ENCODE peak calls at places on chromosomes 1 and 21, in nine cellular contexts. One of them, this sample, is unnamed. For H3K4me1, the result is how much of the 10 kb centered on the place peaks cover.

GRCh38 chr1:52142220-52143153 is 598 bp downstream of the ZFYVE9 start:
- DNase-seq in uterus: peak
- DNase-seq in esophagus squamous epithelium: no peak
- DNase-seq in neural progenitor cell: peak
- DNase-seq in K562: peak
- DNase-seq in A549: peak
- DNase-seq in psoas muscle: peak
- DNase-seq in heart left ventricle: peak
- DNase-seq in left ventricle myocardium inferior: peak
- DNase-seq in this sample: peak

GRCh38 chr21:26148834-26149354 is 21.7 kb downstream of the APP start:
- DNase-seq in left ventricle myocardium inferior: no peak
- DNase-seq in uterus: no peak
- DNase-seq in A549: no peak
- DNase-seq in psoas muscle: no peak
- DNase-seq in esophagus squamous epithelium: no peak
- DNase-seq in K562: no peak
- DNase-seq in heart left ventricle: no peak
- DNase-seq in neural progenitor cell: peak
- DNase-seq in this sample: no peak

GRCh38 chr1:39105061-39105840 is 79.1 kb downstream of the NDUFS5 start:
- DNase-seq in K562: peak
- DNase-seq in left ventricle myocardium inferior: peak
- DNase-seq in heart left ventricle: peak
- DNase-seq in uterus: peak
- DNase-seq in neural progenitor cell: peak
- DNase-seq in psoas muscle: peak
- DNase-seq in esophagus squamous epithelium: no peak
- DNase-seq in A549: peak
- DNase-seq in this sample: peak

GRCh38 chr1:201538618-201539551 is at the start of gene NAV1:
- DNase-seq in neural progenitor cell: peak
- DNase-seq in K562: peak
- DNase-seq in heart left ventricle: peak
- DNase-seq in esophagus squamous epithelium: no peak
- DNase-seq in uterus: peak
- DNase-seq in psoas muscle: peak
- DNase-seq in left ventricle myocardium inferior: peak
- DNase-seq in A549: peak
- DNase-seq in this sample: peak

GRCh38 chr1:155193275-155193990 is 14.3 kb downstream of the THBS3 start:
- DNase-seq in K562: peak
- DNase-seq in uterus: peak
- DNase-seq in left ventricle myocardium inferior: peak
- DNase-seq in psoas muscle: peak
- DNase-seq in neural progenitor cell: peak
- DNase-seq in heart left ventricle: peak
- DNase-seq in esophagus squamous epithelium: no peak
- DNase-seq in A549: peak
- DNase-seq in this sample: peak

GRCh38 chr1:76256289-76257223 is 182.0 kb downstream of the ST6GALNAC3 start:
- DNase-seq in K562: no peak
- DNase-seq in left ventricle myocardium inferior: no peak
- DNase-seq in psoas muscle: no peak
- DNase-seq in A549: no peak
- DNase-seq in esophagus squamous epithelium: no peak
- DNase-seq in heart left ventricle: no peak
- DNase-seq in uterus: no peak
- DNase-seq in neural progenitor cell: no peak
- DNase-seq in this sample: no peak

GRCh38 chr1:55827350-55827749 is 612.2 kb upstream of the USP24 start:
- DNase-seq in left ventricle myocardium inferior: no peak
- DNase-seq in uterus: peak
- DNase-seq in A549: peak
- DNase-seq in heart left ventricle: peak
- DNase-seq in esophagus squamous epithelium: no peak
- DNase-seq in neural progenitor cell: no peak
- DNase-seq in K562: no peak
- DNase-seq in psoas muscle: peak
- DNase-seq in this sample: no peak

GRCh38 chr1:164757627-164758026 is 198.6 kb downstream of the PBX1 start:
- DNase-seq in esophagus squamous epithelium: no peak
- DNase-seq in heart left ventricle: no peak
- DNase-seq in uterus: no peak
- DNase-seq in A549: no peak
- DNase-seq in psoas muscle: no peak
- DNase-seq in neural progenitor cell: no peak
- DNase-seq in K562: no peak
- DNase-seq in left ventricle myocardium inferior: no peak
- DNase-seq in this sample: no peak

GRCh38 chr1:70441392-70442035 is 30.4 kb downstream of the CTH start:
- DNase-seq in esophagus squamous epithelium: no peak
- DNase-seq in K562: no peak
- DNase-seq in left ventricle myocardium inferior: no peak
- DNase-seq in A549: no peak
- DNase-seq in psoas muscle: no peak
- DNase-seq in uterus: no peak
- DNase-seq in heart left ventricle: no peak
- DNase-seq in neural progenitor cell: no peak
- DNase-seq in this sample: no peak

GRCh38 chr21:31398574-31398973 is 54.5 kb upstream of the TIAM1 start:
- DNase-seq in left ventricle myocardium inferior: no peak
- DNase-seq in A549: no peak
- DNase-seq in neural progenitor cell: no peak
- DNase-seq in uterus: no peak
- DNase-seq in K562: no peak
- DNase-seq in psoas muscle: no peak
- DNase-seq in heart left ventricle: no peak
- DNase-seq in esophagus squamous epithelium: no peak
- DNase-seq in this sample: no peak

GRCh38 chr1:231856894-231857293 is 230.3 kb downstream of the DISC1 start:
- DNase-seq in esophagus squamous epithelium: no peak
- DNase-seq in neural progenitor cell: no peak
- DNase-seq in A549: no peak
- DNase-seq in K562: no peak
- DNase-seq in psoas muscle: no peak
- DNase-seq in heart left ventricle: no peak
- DNase-seq in left ventricle myocardium inferior: no peak
- DNase-seq in uterus: no peak
- DNase-seq in this sample: no peak
- H3K4me1 ChIP-seq in esophagus squamous epithelium: under half
- H3K4me1 ChIP-seq in neural progenitor cell: under half
- H3K4me1 ChIP-seq in A549: under half
- H3K4me1 ChIP-seq in K562: under half
- H3K4me1 ChIP-seq in psoas muscle: under half
- H3K4me1 ChIP-seq in heart left ventricle: under half
- H3K4me1 ChIP-seq in left ventricle myocardium inferior: under half
- H3K4me1 ChIP-seq in uterus: under half
- H3K4me1 ChIP-seq in this sample: under half

GRCh38 chr1:9807541-9807940 is 16.2 kb downstream of the CLSTN1 start:
- DNase-seq in uterus: no peak
- DNase-seq in K562: no peak
- DNase-seq in psoas muscle: no peak
- DNase-seq in heart left ventricle: no peak
- DNase-seq in left ventricle myocardium inferior: no peak
- DNase-seq in esophagus squamous epithelium: no peak
- DNase-seq in A549: no peak
- DNase-seq in neural progenitor cell: no peak
- DNase-seq in this sample: no peak

GRCh38 chr1:9805006-9805526 is 18.7 kb downstream of the CLSTN1 start:
- DNase-seq in K562: no peak
- DNase-seq in left ventricle myocardium inferior: no peak
- DNase-seq in A549: no peak
- DNase-seq in neural progenitor cell: no peak
- DNase-seq in esophagus squamous epithelium: no peak
- DNase-seq in psoas muscle: no peak
- DNase-seq in heart left ventricle: no peak
- DNase-seq in uterus: no peak
- DNase-seq in this sample: no peak

GRCh38 chr1:9811239-9811966 is 12.4 kb downstream of the CLSTN1 start:
- DNase-seq in uterus: no peak
- DNase-seq in esophagus squamous epithelium: no peak
- DNase-seq in A549: no peak
- DNase-seq in psoas muscle: no peak
- DNase-seq in neural progenitor cell: no peak
- DNase-seq in K562: no peak
- DNase-seq in left ventricle myocardium inferior: no peak
- DNase-seq in heart left ventricle: no peak
- DNase-seq in this sample: no peak

GRCh38 chr1:9808459-9808858 is 15.3 kb downstream of the CLSTN1 start:
- DNase-seq in heart left ventricle: no peak
- DNase-seq in esophagus squamous epithelium: no peak
- DNase-seq in A549: no peak
- DNase-seq in K562: no peak
- DNase-seq in left ventricle myocardium inferior: no peak
- DNase-seq in uterus: no peak
- DNase-seq in psoas muscle: no peak
- DNase-seq in neural progenitor cell: no peak
- DNase-seq in this sample: no peak

DNA sequence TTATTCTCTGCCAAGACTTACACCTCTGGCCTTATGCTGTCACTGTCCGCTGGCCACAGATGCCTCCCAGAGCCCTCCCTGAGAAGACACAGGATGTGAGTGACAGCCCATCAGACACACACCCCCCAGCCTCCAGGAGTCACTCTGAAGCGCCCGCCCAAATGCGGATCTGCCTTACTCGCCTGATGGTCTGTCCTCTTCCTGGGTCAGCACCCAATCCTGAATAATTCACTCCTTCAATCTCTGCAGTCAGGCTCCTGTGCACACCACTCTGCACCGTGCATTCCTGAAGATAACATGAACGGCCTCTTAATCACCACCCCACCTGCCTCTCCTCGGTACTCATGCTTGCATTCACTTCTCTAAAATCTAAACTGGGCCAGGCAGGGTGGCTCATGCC is 14.6 kb downstream of the CLSTN1 start:
- DNase-seq in K562: no peak
- DNase-seq in esophagus squamous epithelium: no peak
- DNase-seq in neural progenitor cell: no peak
- DNase-seq in psoas muscle: no peak
- DNase-seq in heart left ventricle: no peak
- DNase-seq in left ventricle myocardium inferior: no peak
- DNase-seq in uterus: no peak
- DNase-seq in A549: no peak
- DNase-seq in this sample: no peak
- TF ChIP-seq CTCF in K562: no peak
- TF ChIP-seq CTCF in esophagus squamous epithelium: no peak
- TF ChIP-seq CTCF in neural progenitor cell: no peak
- TF ChIP-seq CTCF in psoas muscle: no peak
- TF ChIP-seq CTCF in heart left ventricle: no peak
- TF ChIP-seq CTCF in left ventricle myocardium inferior: no peak
- TF ChIP-seq CTCF in uterus: no peak
- TF ChIP-seq CTCF in A549: no peak
- TF ChIP-seq CTCF in this sample: no peak

GRCh38 chr1:2314803-2315710 is 76.3 kb downstream of the MORN1 start:
- DNase-seq in A549: peak
- DNase-seq in heart left ventricle: peak
- DNase-seq in neural progenitor cell: peak
- DNase-seq in K562: peak
- DNase-seq in esophagus squamous epithelium: no peak
- DNase-seq in left ventricle myocardium inferior: peak
- DNase-seq in psoas muscle: peak
- DNase-seq in uterus: peak
- DNase-seq in this sample: peak

GRCh38 chr1:2315711-2316450 is 75.5 kb downstream of the MORN1 start:
- DNase-seq in uterus: no peak
- DNase-seq in heart left ventricle: no peak
- DNase-seq in esophagus squamous epithelium: no peak
- DNase-seq in A549: no peak
- DNase-seq in K562: peak
- DNase-seq in neural progenitor cell: no peak
- DNase-seq in left ventricle myocardium inferior: no peak
- DNase-seq in psoas muscle: no peak
- DNase-seq in this sample: no peak

GRCh38 chr1:2312589-2313301 is 78.6 kb downstream of the MORN1 start:
- DNase-seq in esophagus squamous epithelium: no peak
- DNase-seq in left ventricle myocardium inferior: no peak
- DNase-seq in uterus: peak
- DNase-seq in K562: peak
- DNase-seq in heart left ventricle: no peak
- DNase-seq in A549: peak
- DNase-seq in psoas muscle: peak
- DNase-seq in neural progenitor cell: no peak
- DNase-seq in this sample: no peak

GRCh38 chr1:2313651-2314296 is 77.6 kb downstream of the MORN1 start:
- DNase-seq in psoas muscle: no peak
- DNase-seq in left ventricle myocardium inferior: no peak
- DNase-seq in heart left ventricle: no peak
- DNase-seq in uterus: no peak
- DNase-seq in neural progenitor cell: no peak
- DNase-seq in K562: no peak
- DNase-seq in esophagus squamous epithelium: no peak
- DNase-seq in A549: no peak
- DNase-seq in this sample: no peak

DNA sequence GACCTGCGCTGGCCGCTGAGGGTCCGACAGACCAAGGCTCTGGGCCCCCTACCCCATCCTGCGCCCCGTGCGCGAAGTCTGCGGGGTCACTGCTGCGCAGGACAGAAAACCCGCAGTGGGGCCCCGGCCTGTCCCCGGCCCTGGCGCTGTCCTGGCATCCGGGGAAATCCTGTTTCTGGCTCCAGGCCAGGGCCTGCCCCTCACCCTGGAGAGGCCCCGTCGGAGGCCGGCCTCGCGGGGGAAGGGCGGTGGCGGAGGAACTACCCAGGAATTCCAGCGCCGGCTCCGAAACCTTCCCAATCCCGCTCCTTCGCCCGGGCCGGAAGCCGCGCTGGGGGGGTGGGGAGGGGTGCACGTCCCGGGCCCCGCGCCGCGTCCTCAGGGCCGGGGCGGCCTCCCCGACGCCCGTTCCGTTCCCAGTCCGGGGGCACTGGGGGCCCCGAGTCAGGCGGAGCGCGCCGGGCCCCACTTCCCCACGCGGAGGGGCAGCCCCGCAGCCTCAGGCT is 77.0 kb downstream of the MORN1 start:
- DNase-seq in neural progenitor cell: peak
- DNase-seq in esophagus squamous epithelium: no peak
- DNase-seq in A549: peak
- DNase-seq in heart left ventricle: peak
- DNase-seq in K562: no peak
- DNase-seq in uterus: peak
- DNase-seq in psoas muscle: peak
- DNase-seq in left ventricle myocardium inferior: peak
- DNase-seq in this sample: peak
- H3K4me1 ChIP-seq in neural progenitor cell: under half
- H3K4me1 ChIP-seq in esophagus squamous epithelium: half or more
- H3K4me1 ChIP-seq in A549: under half
- H3K4me1 ChIP-seq in heart left ventricle: half or more
- H3K4me1 ChIP-seq in K562: half or more
- H3K4me1 ChIP-seq in uterus: under half
- H3K4me1 ChIP-seq in psoas muscle: under half
- H3K4me1 ChIP-seq in left ventricle myocardium inferior: half or more
- H3K4me1 ChIP-seq in this sample: under half

DNA sequence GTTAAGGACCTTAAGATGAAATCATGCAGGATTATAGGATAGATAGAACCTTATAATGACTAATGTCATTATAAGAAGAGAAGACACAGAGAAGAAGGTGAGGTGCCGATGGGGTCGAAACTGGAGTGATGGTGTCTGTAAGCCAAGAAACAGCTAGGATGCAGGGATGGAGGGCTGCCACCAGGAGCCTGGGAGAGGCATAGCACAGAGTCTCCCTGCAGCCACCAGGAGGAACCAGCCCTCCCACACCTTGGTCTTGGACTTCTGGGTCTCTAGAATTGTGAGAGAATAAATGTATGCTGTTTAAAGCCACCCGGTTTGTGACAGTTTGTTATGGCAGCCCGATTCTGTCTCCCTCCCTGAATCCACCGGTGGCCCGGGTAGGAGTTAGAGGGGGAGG is 337.2 kb upstream of the AJAP1 start:
- DNase-seq in left ventricle myocardium inferior: no peak
- DNase-seq in psoas muscle: no peak
- DNase-seq in uterus: no peak
- DNase-seq in esophagus squamous epithelium: no peak
- DNase-seq in heart left ventricle: no peak
- DNase-seq in neural progenitor cell: no peak
- DNase-seq in A549: no peak
- DNase-seq in K562: no peak
- DNase-seq in this sample: no peak
- TF ChIP-seq CTCF in left ventricle myocardium inferior: no peak
- TF ChIP-seq CTCF in psoas muscle: no peak
- TF ChIP-seq CTCF in uterus: no peak
- TF ChIP-seq CTCF in esophagus squamous epithelium: no peak
- TF ChIP-seq CTCF in heart left ventricle: no peak
- TF ChIP-seq CTCF in neural progenitor cell: no peak
- TF ChIP-seq CTCF in A549: no peak
- TF ChIP-seq CTCF in K562: peak
- TF ChIP-seq CTCF in this sample: no peak